ENCODE peak calls at places on chromosomes 16 and 17, in six cellular contexts. J is activated T-cell treated with anti-CD3 and anti-CD28 coated beads, Interleukin-2, amount 50 U/mL, for 72 hours; Q is effector CD4-positive, alpha-beta T cell; S is omental fat pad; D is body of pancreas; O is non-pigmented ciliary epithelial cell. P is an unnamed sample.

GRCh38 chr17:5011928-5012327 is 14.2 kb downstream of the KIF1C start:
- DNase-seq in J (peak), Q (no peak), S (no peak), D (no peak), O (peak), P (no peak)

GRCh38 chr17:21538615-21539014 is 153.7 kb upstream of the KCNJ18 start:
- DNase-seq in J (no peak), Q (no peak), S (no peak), D (no peak), O (no peak), P (no peak)

GRCh38 chr17:63193827-63194226 is 227.8 kb downstream of the TANC2 start:
- DNase-seq in J (no peak), Q (no peak), S (no peak), D (no peak), O (no peak), P (no peak)

GRCh38 chr17:2215616-2216364 is 87.8 kb downstream of the SMG6 start:
- DNase-seq in J (peak), Q (peak), S (no peak), D (peak), O (peak), P (peak)

GRCh38 chr17:29929006-29929543 is 953 bp downstream of the SSH2 start:
- DNase-seq in J (peak), Q (no peak), S (no peak), D (peak), O (no peak), P (no peak)

GRCh38 chr17:2701996-2702741 is 9.4 kb downstream of the CLUH start:
- DNase-seq in J (no peak), Q (no peak), S (no peak), D (no peak), O (no peak), P (no peak)

GRCh38 chr17:39607851-39608130 is at the start of gene NEUROD2:
- DNase-seq in J (no peak), Q (no peak), S (no peak), D (no peak), O (no peak), P (no peak)

GRCh38 chr17:41548844-41549595 is 20.9 kb upstream of the KRT19 start:
- DNase-seq in J (peak), Q (peak), S (peak), D (peak), O (peak), P (peak)

GRCh38 chr17:28470266-28471126 is 2.9 kb upstream of the SLC13A2 start:
- DNase-seq in J (no peak), Q (no peak), S (no peak), D (peak), O (no peak), P (no peak)

GRCh38 chr17:75288784-75289121 is 480 bp downstream of the SLC25A19 start:
- DNase-seq in J (peak), Q (peak), S (no peak), D (no peak), O (no peak), P (peak)

GRCh38 chr17:759964-760363 is 7.9 kb upstream of the GEMIN4 start:
- DNase-seq in J (no peak), Q (no peak), S (no peak), D (no peak), O (no peak), P (no peak)

GRCh38 chr16:22054847-22055590 is 37.3 kb upstream of the VWA3A start:
- DNase-seq in J (peak), Q (no peak), S (no peak), D (no peak), O (no peak), P (no peak)

GRCh38 chr16:88591577-88592021 is 21.4 kb downstream of the ZC3H18 start:
- DNase-seq in J (peak), Q (no peak), S (no peak), D (peak), O (no peak), P (no peak)

GRCh38 chr17:72822358-72823023 is 270.0 kb downstream of the SLC39A11 start:
- DNase-seq in J (no peak), Q (no peak), S (no peak), D (no peak), O (no peak), P (no peak)

GRCh38 chr17:81022371-81022729 is 12.6 kb upstream of the BAIAP2 start:
- DNase-seq in J (no peak), Q (no peak), S (no peak), D (no peak), O (no peak), P (no peak)

GRCh38 chr16:65315004-65315398 is 193.1 kb upstream of the CDH11 start:
- DNase-seq in J (no peak), Q (no peak), S (no peak), D (peak), O (no peak), P (no peak)

GRCh38 chr17:57985675-57985974 is 2.4 kb downstream of the VEZF1 start:
- DNase-seq in J (no peak), Q (no peak), S (no peak), D (no peak), O (no peak), P (no peak)